ENCODE peak calls at places on chromosomes 3 and 15, in eight cellular contexts. W is HS-27A; S is transverse colon; R is HepG2; G is AG04450; P is mesenteric fat pad; H is T-helper 2 cell; D is stimulated activated CD8-positive, alpha-beta memory T cell treated with anti-CD3 and anti-CD28 coated beads, Interleukin-7, amount 100 ng/mL, for 48 hours. A is an unnamed sample.
A peak's percentile ranks its signal among the peaks of the same experiment; 100 is the strongest.

GRCh38 chr15:36897834-36898233 is 202.5 kb downstream of the MEIS2 start:
- DNase-seq in W (no peak), R (no peak), D (no peak), S (no peak), G (no peak), H (no peak), P (no peak), A (no peak)

GRCh38 chr3:11845661-11846060 is 1.0 kb downstream of the TAMM41 start:
- DNase-seq in P (no peak), S (no peak), H (no peak), D (no peak), W (no peak), G (no peak), R (no peak), A (no peak)

GRCh38 chr3:194387926-194388418 is 11.1 kb downstream of the GP5 start:
- DNase-seq in H (no peak), D (no peak), R (no peak), W (no peak), G (no peak), S (no peak), P (peak; percentile 49), A (no peak)

GRCh38 chr15:74540135-74540760 is 772 bp upstream of the ARID3B start:
- DNase-seq in S (no peak), R (peak; percentile 38), G (no peak), D (no peak), H (no peak), P (no peak), W (no peak), A (no peak)

GRCh38 chr3:13391308-13391707 is 28.8 kb downstream of the NUP210 start:
- DNase-seq in R (no peak), W (no peak), D (no peak), S (no peak), G (no peak), P (no peak), H (no peak), A (no peak)

GRCh38 chr3:44825264-44825925 is 36.3 kb upstream of the TMEM42 start:
- DNase-seq in H (no peak), D (no peak), R (no peak), G (peak; percentile 13), S (no peak), W (no peak), P (no peak), A (no peak)

GRCh38 chr15:52540374-52541012 is 11.8 kb upstream of the MYO5A start:
- DNase-seq in R (no peak), W (no peak), S (no peak), P (no peak), G (no peak), H (no peak), D (no peak), A (no peak)

GRCh38 chr3:11705049-11705448 is 61.3 kb upstream of the VGLL4 start:
- DNase-seq in S (no peak), H (no peak), P (no peak), G (no peak), R (no peak), D (no peak), W (no peak), A (no peak)

GRCh38 chr15:67127334-67127664 is 61.9 kb downstream of the SMAD3 start:
- DNase-seq in W (no peak), R (no peak), P (peak; percentile 28), H (no peak), S (peak; percentile 63), G (no peak), D (no peak), A (no peak)

GRCh38 chr3:125068265-125068664 is 12.5 kb upstream of the HEG1 start:
- DNase-seq in H (no peak), G (no peak), D (no peak), W (no peak), R (no peak), P (no peak), S (no peak), A (no peak)

GRCh38 chr3:193780810-193781472 is 187.9 kb downstream of the OPA1 start:
- DNase-seq in P (no peak), H (no peak), R (peak; percentile 44), G (peak; percentile 27), S (peak; percentile 74), D (no peak), W (no peak), A (peak; percentile 74)